ENCODE peak calls at places on chromosomes 2 and 18, in six cellular contexts. One of them, this sample, is unnamed.

GRCh38 chr2:14567561-14567960 is 65.0 kb upstream of the LRATD1 start:
- DNase-seq in H1: no peak
- DNase-seq in mesenchymal stem cell: no peak
- DNase-seq in neuronal stem cell: no peak
- DNase-seq in mesendoderm: no peak
- DNase-seq in IMR-90: peak
- DNase-seq in this sample: no peak

GRCh38 chr2:148282201-148282600 is 261.3 kb downstream of the MBD5 start:
- DNase-seq in H1: no peak
- DNase-seq in mesenchymal stem cell: peak
- DNase-seq in neuronal stem cell: no peak
- DNase-seq in mesendoderm: no peak
- DNase-seq in IMR-90: peak
- DNase-seq in this sample: no peak

GRCh38 chr18:2572144-2572682 is 856 bp downstream of the NDC80 start:
- DNase-seq in H1: no peak
- DNase-seq in mesenchymal stem cell: peak
- DNase-seq in neuronal stem cell: no peak
- DNase-seq in mesendoderm: peak
- DNase-seq in IMR-90: no peak
- DNase-seq in this sample: no peak

GRCh38 chr2:38652431-38653273 is 13.3 kb upstream of the GALM start:
- DNase-seq in H1: no peak
- DNase-seq in mesenchymal stem cell: no peak
- DNase-seq in neuronal stem cell: no peak
- DNase-seq in mesendoderm: peak
- DNase-seq in IMR-90: no peak
- DNase-seq in this sample: peak

GRCh38 chr18:48222118-48222517 is 187.1 kb downstream of the ZBTB7C start:
- DNase-seq in H1: no peak
- DNase-seq in mesenchymal stem cell: peak
- DNase-seq in neuronal stem cell: no peak
- DNase-seq in mesendoderm: no peak
- DNase-seq in IMR-90: no peak
- DNase-seq in this sample: no peak

GRCh38 chr2:133484106-133484505 is 84.2 kb downstream of the NCKAP5 start:
- DNase-seq in H1: no peak
- DNase-seq in mesenchymal stem cell: peak
- DNase-seq in neuronal stem cell: no peak
- DNase-seq in mesendoderm: no peak
- DNase-seq in IMR-90: peak
- DNase-seq in this sample: no peak

GRCh38 chr18:3875376-3875775 is 425.4 kb downstream of the TGIF1 start:
- DNase-seq in H1: no peak
- DNase-seq in mesenchymal stem cell: no peak
- DNase-seq in neuronal stem cell: no peak
- DNase-seq in mesendoderm: no peak
- DNase-seq in IMR-90: no peak
- DNase-seq in this sample: peak

GRCh38 chr18:48781041-48781989 is 169.4 kb downstream of the SMAD7 start:
- DNase-seq in H1: no peak
- DNase-seq in mesenchymal stem cell: peak
- DNase-seq in neuronal stem cell: peak
- DNase-seq in mesendoderm: peak
- DNase-seq in IMR-90: peak
- DNase-seq in this sample: peak

GRCh38 chr18:27845897-27846296 is 331.0 kb downstream of the CDH2 start:
- DNase-seq in H1: no peak
- DNase-seq in mesenchymal stem cell: peak
- DNase-seq in neuronal stem cell: no peak
- DNase-seq in mesendoderm: no peak
- DNase-seq in IMR-90: no peak
- DNase-seq in this sample: no peak

GRCh38 chr18:24016643-24017042 is 2.1 kb downstream of the TTC39C start:
- DNase-seq in H1: no peak
- DNase-seq in mesenchymal stem cell: no peak
- DNase-seq in neuronal stem cell: no peak
- DNase-seq in mesendoderm: peak
- DNase-seq in IMR-90: no peak
- DNase-seq in this sample: no peak

GRCh38 chr18:75209129-75209951 is at the start of gene PTGR3:
- DNase-seq in H1: peak
- DNase-seq in mesenchymal stem cell: peak
- DNase-seq in neuronal stem cell: peak
- DNase-seq in mesendoderm: peak
- DNase-seq in IMR-90: peak
- DNase-seq in this sample: peak

GRCh38 chr2:79530443-79530842 is 17.6 kb downstream of the CTNNA2 start:
- DNase-seq in H1: no peak
- DNase-seq in mesenchymal stem cell: no peak
- DNase-seq in neuronal stem cell: no peak
- DNase-seq in mesendoderm: peak
- DNase-seq in IMR-90: no peak
- DNase-seq in this sample: no peak

GRCh38 chr18:59623456-59624383 is 73.5 kb downstream of the CCBE1 start:
- DNase-seq in H1: no peak
- DNase-seq in mesenchymal stem cell: peak
- DNase-seq in neuronal stem cell: no peak
- DNase-seq in mesendoderm: no peak
- DNase-seq in IMR-90: peak
- DNase-seq in this sample: no peak

GRCh38 chr2:208006833-208007232 is 18.5 kb downstream of the PLEKHM3 start:
- DNase-seq in H1: no peak
- DNase-seq in mesenchymal stem cell: peak
- DNase-seq in neuronal stem cell: no peak
- DNase-seq in mesendoderm: no peak
- DNase-seq in IMR-90: peak
- DNase-seq in this sample: no peak

GRCh38 chr2:233700028-233700635 is 7.4 kb downstream of the UGT1A6 start:
- DNase-seq in H1: no peak
- DNase-seq in mesenchymal stem cell: peak
- DNase-seq in neuronal stem cell: peak
- DNase-seq in mesendoderm: peak
- DNase-seq in IMR-90: peak
- DNase-seq in this sample: peak

GRCh38 chr2:33420726-33421125 is 55.7 kb upstream of the RASGRP3 start:
- DNase-seq in H1: no peak
- DNase-seq in mesenchymal stem cell: no peak
- DNase-seq in neuronal stem cell: no peak
- DNase-seq in mesendoderm: no peak
- DNase-seq in IMR-90: peak
- DNase-seq in this sample: no peak

GRCh38 chr2:187964742-187965141 is 326.9 kb upstream of the GULP1 start:
- DNase-seq in H1: no peak
- DNase-seq in mesenchymal stem cell: no peak
- DNase-seq in neuronal stem cell: no peak
- DNase-seq in mesendoderm: no peak
- DNase-seq in IMR-90: peak
- DNase-seq in this sample: no peak

GRCh38 chr2:143844986-143845385 is 674.9 kb downstream of the ZEB2 start:
- DNase-seq in H1: no peak
- DNase-seq in mesenchymal stem cell: no peak
- DNase-seq in neuronal stem cell: no peak
- DNase-seq in mesendoderm: no peak
- DNase-seq in IMR-90: no peak
- DNase-seq in this sample: no peak

GRCh38 chr2:20196881-20197204 is 28.1 kb downstream of the SDC1 start:
- DNase-seq in H1: no peak
- DNase-seq in mesenchymal stem cell: no peak
- DNase-seq in neuronal stem cell: no peak
- DNase-seq in mesendoderm: no peak
- DNase-seq in IMR-90: no peak
- DNase-seq in this sample: no peak

GRCh38 chr2:4715065-4715464 is 977.1 kb upstream of the SOX11 start:
- DNase-seq in H1: no peak
- DNase-seq in mesenchymal stem cell: no peak
- DNase-seq in neuronal stem cell: no peak
- DNase-seq in mesendoderm: peak
- DNase-seq in IMR-90: no peak
- DNase-seq in this sample: no peak

GRCh38 chr18:950882-951539 is 46.3 kb downstream of the ADCYAP1 start:
- DNase-seq in H1: no peak
- DNase-seq in mesenchymal stem cell: peak
- DNase-seq in neuronal stem cell: no peak
- DNase-seq in mesendoderm: no peak
- DNase-seq in IMR-90: no peak
- DNase-seq in this sample: peak

GRCh38 chr2:129467012-129467779 is 512.3 kb upstream of the RAB6C start:
- DNase-seq in H1: no peak
- DNase-seq in mesenchymal stem cell: no peak
- DNase-seq in neuronal stem cell: no peak
- DNase-seq in mesendoderm: no peak
- DNase-seq in IMR-90: no peak
- DNase-seq in this sample: no peak

GRCh38 chr18:13823707-13824395 is at the start of gene MC5R:
- DNase-seq in H1: peak
- DNase-seq in mesenchymal stem cell: peak
- DNase-seq in neuronal stem cell: peak
- DNase-seq in mesendoderm: peak
- DNase-seq in IMR-90: peak
- DNase-seq in this sample: peak

GRCh38 chr2:240611601-240612210 is 13.6 kb upstream of the GPR35 start:
- DNase-seq in H1: no peak
- DNase-seq in mesenchymal stem cell: no peak
- DNase-seq in neuronal stem cell: no peak
- DNase-seq in mesendoderm: no peak
- DNase-seq in IMR-90: no peak
- DNase-seq in this sample: no peak

GRCh38 chr2:171521361-171522056 is 765 bp upstream of the CYBRD1 start:
- DNase-seq in H1: no peak
- DNase-seq in mesenchymal stem cell: no peak
- DNase-seq in neuronal stem cell: no peak
- DNase-seq in mesendoderm: no peak
- DNase-seq in IMR-90: no peak
- DNase-seq in this sample: no peak

GRCh38 chr18:69400253-69400975 is at the start of gene DOK6:
- DNase-seq in H1: peak
- DNase-seq in mesenchymal stem cell: peak
- DNase-seq in neuronal stem cell: peak
- DNase-seq in mesendoderm: peak
- DNase-seq in IMR-90: peak
- DNase-seq in this sample: no peak

GRCh38 chr2:128581849-128582244 is 263.2 kb upstream of the HS6ST1 start:
- DNase-seq in H1: no peak
- DNase-seq in mesenchymal stem cell: no peak
- DNase-seq in neuronal stem cell: no peak
- DNase-seq in mesendoderm: no peak
- DNase-seq in IMR-90: no peak
- DNase-seq in this sample: no peak

DNA sequence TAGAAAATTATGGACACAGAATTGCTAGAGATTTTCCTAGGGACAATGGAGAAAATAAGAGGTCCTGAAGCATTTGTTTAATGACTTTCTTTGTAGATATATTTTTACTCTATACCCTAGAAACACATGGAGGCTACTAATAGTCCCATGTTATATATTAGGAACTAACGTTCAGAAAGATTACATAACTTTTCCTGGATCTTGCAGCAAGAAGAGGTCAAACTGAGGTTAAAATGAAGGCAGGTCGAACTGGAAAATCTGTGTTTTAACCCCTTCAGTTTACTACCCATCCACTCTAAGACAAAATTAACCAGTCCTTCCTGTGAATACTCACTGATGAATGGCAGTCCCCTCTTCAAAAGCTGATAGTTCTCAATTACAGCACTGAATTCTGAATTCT is 1415.8 kb upstream of the CELF4 start:
- DNase-seq in H1: no peak
- DNase-seq in mesenchymal stem cell: peak
- DNase-seq in neuronal stem cell: no peak
- DNase-seq in mesendoderm: no peak
- DNase-seq in IMR-90: no peak
- DNase-seq in this sample: peak
- H3K4ac ChIP-seq in H1: no peak
- H3K4ac ChIP-seq in mesenchymal stem cell: no peak
- H3K4ac ChIP-seq in neuronal stem cell: no peak
- H3K4ac ChIP-seq in mesendoderm: no peak
- H3K4ac ChIP-seq in IMR-90: no peak
- H3K4ac ChIP-seq in this sample: no peak

GRCh38 chr18:46711444-46711863 is 45.4 kb downstream of the ST8SIA5 start:
- DNase-seq in H1: no peak
- DNase-seq in mesenchymal stem cell: peak
- DNase-seq in neuronal stem cell: no peak
- DNase-seq in mesendoderm: peak
- DNase-seq in IMR-90: no peak
- DNase-seq in this sample: no peak
- H3K4me3 ChIP-seq in H1: no peak
- H3K4me3 ChIP-seq in mesenchymal stem cell: no peak
- H3K4me3 ChIP-seq in neuronal stem cell: no peak
- H3K4me3 ChIP-seq in mesendoderm: no peak
- H3K4me3 ChIP-seq in IMR-90: no peak
- H3K4me3 ChIP-seq in this sample: no peak

GRCh38 chr18:9839806-9840205 is 46.0 kb upstream of the TXNDC2 start:
- DNase-seq in H1: no peak
- DNase-seq in mesenchymal stem cell: no peak
- DNase-seq in neuronal stem cell: no peak
- DNase-seq in mesendoderm: peak
- DNase-seq in IMR-90: peak
- DNase-seq in this sample: no peak

GRCh38 chr18:9835796-9836195 is 50.0 kb upstream of the TXNDC2 start:
- DNase-seq in H1: no peak
- DNase-seq in mesenchymal stem cell: no peak
- DNase-seq in neuronal stem cell: no peak
- DNase-seq in mesendoderm: no peak
- DNase-seq in IMR-90: no peak
- DNase-seq in this sample: no peak

GRCh38 chr18:9835112-9835755 is 50.5 kb upstream of the TXNDC2 start:
- DNase-seq in H1: no peak
- DNase-seq in mesenchymal stem cell: no peak
- DNase-seq in neuronal stem cell: no peak
- DNase-seq in mesendoderm: peak
- DNase-seq in IMR-90: no peak
- DNase-seq in this sample: peak

GRCh38 chr18:9839211-9839610 is 46.6 kb upstream of the TXNDC2 start:
- DNase-seq in H1: no peak
- DNase-seq in mesenchymal stem cell: no peak
- DNase-seq in neuronal stem cell: no peak
- DNase-seq in mesendoderm: no peak
- DNase-seq in IMR-90: no peak
- DNase-seq in this sample: no peak

GRCh38 chr18:9838144-9838877 is 47.5 kb upstream of the TXNDC2 start:
- DNase-seq in H1: peak
- DNase-seq in mesenchymal stem cell: peak
- DNase-seq in neuronal stem cell: peak
- DNase-seq in mesendoderm: peak
- DNase-seq in IMR-90: no peak
- DNase-seq in this sample: peak
- H3K4ac ChIP-seq in H1: no peak
- H3K4ac ChIP-seq in mesenchymal stem cell: no peak
- H3K4ac ChIP-seq in neuronal stem cell: no peak
- H3K4ac ChIP-seq in mesendoderm: no peak
- H3K4ac ChIP-seq in IMR-90: no peak
- H3K4ac ChIP-seq in this sample: no peak

GRCh38 chr2:45000921-45001628 is 8.2 kb downstream of the SIX2 start:
- DNase-seq in H1: peak
- DNase-seq in mesenchymal stem cell: peak
- DNase-seq in neuronal stem cell: no peak
- DNase-seq in mesendoderm: peak
- DNase-seq in IMR-90: no peak
- DNase-seq in this sample: no peak
- H3K4me3 ChIP-seq in H1: peak
- H3K4me3 ChIP-seq in mesenchymal stem cell: peak
- H3K4me3 ChIP-seq in neuronal stem cell: peak
- H3K4me3 ChIP-seq in mesendoderm: peak
- H3K4me3 ChIP-seq in IMR-90: no peak
- H3K4me3 ChIP-seq in this sample: no peak